ENCODE peak calls at places on chromosomes 3 and 15, in ten cellular contexts. F is heart right ventricle; K is CD4-positive, alpha-beta memory T cell; O is psoas muscle; R is CD8-positive, alpha-beta T cell; J is body of pancreas; G is transverse colon; Y is GM23338; C is neural progenitor cell; A is cardiac muscle cell. H is an unnamed sample.

GRCh38 chr15:69253156-69253555 is 45.6 kb upstream of the PAQR5 start:
- DNase-seq in F (peak; percentile 12), A (no peak), J (peak; percentile 8), G (no peak), C (peak; percentile 8), O (no peak), Y (no peak), K (no peak), R (no peak), H (peak; percentile 80)

GRCh38 chr3:152961323-152961722 is 126.4 kb downstream of the P2RY1 start:
- DNase-seq in K (no peak), Y (peak; percentile 57), O (no peak), A (peak; percentile 45), G (no peak), C (peak; percentile 40), R (no peak), J (peak; percentile 22), F (no peak), H (no peak)

GRCh38 chr3:33211444-33211843 is 7.2 kb downstream of the SUSD5 start:
- DNase-seq in O (no peak), R (no peak), Y (no peak), G (no peak), C (no peak), J (no peak), F (no peak), K (no peak), A (no peak), H (peak; percentile 96)

GRCh38 chr3:109647985-109648384 is 310.6 kb upstream of the DPPA4 start:
- DNase-seq in R (no peak), Y (no peak), K (no peak), J (no peak), C (no peak), O (no peak), F (no peak), G (no peak), A (no peak), H (no peak)

GRCh38 chr3:16538505-16538904 is 25.0 kb upstream of the RFTN1 start:
- DNase-seq in A (no peak), F (no peak), G (no peak), J (no peak), K (no peak), R (no peak), C (no peak), O (no peak), Y (no peak), H (no peak)

GRCh38 chr3:176906046-176906905 is 291.0 kb downstream of the TBL1XR1 start:
- DNase-seq in R (no peak), C (no peak), K (no peak), G (no peak), A (peak; percentile 37), Y (peak; percentile 24), F (no peak), J (peak; percentile 25), O (no peak), H (peak; percentile 52)

GRCh38 chr3:10088256-10088655 is 19.8 kb downstream of the FANCD2OS start:
- DNase-seq in O (no peak), F (no peak), G (no peak), Y (no peak), C (no peak), J (no peak), R (no peak), A (no peak), K (no peak), H (no peak)

GRCh38 chr15:68679961-68680371 is 101.2 kb downstream of the CORO2B start:
- DNase-seq in C (no peak), J (no peak), F (no peak), G (no peak), A (no peak), O (no peak), Y (no peak), K (no peak), R (no peak), H (no peak)

GRCh38 chr3:190094201-190094718 is 26.4 kb downstream of the P3H2 start:
- DNase-seq in G (no peak), K (no peak), O (no peak), C (no peak), R (no peak), Y (no peak), J (no peak), A (no peak), F (no peak), H (no peak)

GRCh38 chr3:29186982-29187718 is 93.7 kb upstream of the RBMS3 start:
- DNase-seq in R (no peak), K (no peak), O (no peak), A (no peak), F (no peak), C (no peak), G (no peak), Y (no peak), J (no peak), H (peak; percentile 40)

GRCh38 chr3:48301814-48302194 is 31.7 kb downstream of the SPINK8 start:
- DNase-seq in Y (peak; percentile 30), A (no peak), O (peak; percentile 58), R (no peak), C (no peak), J (peak; percentile 44), K (no peak), F (no peak), G (peak; percentile 64), H (peak; percentile 1)

GRCh38 chr3:127036209-127037020 is 53.5 kb downstream of the PLXNA1 start:
- DNase-seq in A (no peak), Y (no peak), F (peak; percentile 5), C (no peak), G (peak; percentile 64), J (peak; percentile 5), O (peak; percentile 50), R (no peak), K (no peak), H (no peak)

GRCh38 chr15:74642724-74643367 is 27.2 kb downstream of the CLK3 start:
- DNase-seq in Y (peak; percentile 62), K (no peak), C (no peak), F (no peak), G (peak; percentile 44), R (no peak), J (no peak), O (no peak), A (peak; percentile 70), H (peak; percentile 43)

GRCh38 chr3:37068031-37068430 is 74.7 kb downstream of the MLH1 start:
- DNase-seq in K (no peak), O (no peak), Y (no peak), G (no peak), J (no peak), A (no peak), C (no peak), F (no peak), R (no peak), H (no peak)

GRCh38 chr3:98977520-98977919 is 76.0 kb upstream of the DCBLD2 start:
- DNase-seq in C (no peak), R (no peak), Y (no peak), K (no peak), F (no peak), O (no peak), G (no peak), J (no peak), A (no peak), H (peak; percentile 82)

GRCh38 chr3:188788621-188789081 is 383.1 kb upstream of the TPRG1 start:
- DNase-seq in G (no peak), A (no peak), O (no peak), C (no peak), J (no peak), K (peak; percentile 31), R (peak; percentile 37), Y (no peak), F (no peak), H (peak; percentile 99)

GRCh38 chr3:117756580-117756979 is 1047.0 kb downstream of the TUSC7 start:
- DNase-seq in F (no peak), J (no peak), Y (peak; percentile 33), G (no peak), K (no peak), C (peak; percentile 29), A (no peak), O (no peak), R (no peak), H (no peak)

GRCh38 chr3:121566773-121567172 is 976 bp upstream of the ARGFX start:
- DNase-seq in A (no peak), R (no peak), G (no peak), O (no peak), J (no peak), F (no peak), K (no peak), C (no peak), Y (no peak), H (no peak)

DNA sequence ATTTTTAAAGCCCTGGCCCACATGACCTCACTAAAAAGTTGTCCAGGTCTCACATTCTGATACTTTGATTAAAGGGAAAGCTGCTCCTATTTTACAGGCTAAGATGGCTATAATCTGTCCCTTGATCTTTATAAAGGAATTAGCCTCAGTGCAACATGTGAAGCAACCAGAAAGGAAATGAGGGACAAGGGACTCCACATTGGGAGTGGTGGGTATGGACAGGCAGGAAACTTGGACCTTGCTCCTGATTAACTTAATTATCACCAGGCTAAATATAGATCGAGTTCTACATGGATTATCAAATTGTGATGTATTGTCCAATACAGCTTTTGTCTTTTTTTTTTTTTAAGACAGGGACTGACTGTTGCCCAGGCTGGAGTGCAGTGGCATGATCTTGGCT is 25.7 kb upstream of the MUC13 start:
- DNase-seq in K (no peak), A (no peak), F (no peak), G (no peak), J (no peak), C (no peak), R (no peak), Y (no peak), O (no peak), H (no peak)
- H3K27ac ChIP-seq in K (no peak overlapping the region), A (no peak overlapping the region), F (no peak overlapping the region), G (peak overlapping the region; percentile 49), J (no peak overlapping the region), C (no peak overlapping the region), R (no peak overlapping the region), Y (no peak overlapping the region), O (no peak overlapping the region), H (no peak overlapping the region)

GRCh38 chr3:72135636-72136035 is 350.7 kb upstream of the PROK2 start:
- DNase-seq in K (no peak), J (no peak), G (no peak), Y (no peak), O (no peak), A (no peak), F (no peak), C (no peak), R (no peak), H (no peak)
- H3K4me3 ChIP-seq in K (no peak overlapping the region), J (no peak overlapping the region), G (no peak overlapping the region), Y (no peak overlapping the region), O (no peak overlapping the region), A (no peak overlapping the region), F (no peak overlapping the region), C (no peak overlapping the region), R (no peak overlapping the region), H (no peak overlapping the region)

DNA sequence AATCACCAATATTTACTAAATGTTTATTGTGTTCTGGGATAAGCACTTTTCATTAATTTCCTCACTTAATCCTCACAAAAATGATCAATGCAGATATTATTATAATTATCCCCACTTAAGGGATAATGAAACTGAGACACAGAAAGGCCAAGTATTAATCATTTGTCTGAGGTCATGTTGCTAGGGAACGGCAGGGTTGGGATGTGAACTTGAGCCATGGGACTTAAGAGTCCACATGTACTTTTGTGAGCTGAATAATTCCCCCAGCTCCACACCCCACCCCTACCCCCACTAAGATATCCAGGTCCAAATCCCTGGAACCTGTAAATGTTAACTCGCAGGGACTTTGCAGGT is 290.5 kb upstream of the GADL1 start:
- DNase-seq in F (no peak), G (no peak), Y (no peak), O (no peak), R (no peak), A (no peak), J (no peak), K (no peak), C (no peak), H (peak; percentile 47)
- H3K27me3 ChIP-seq in F (no peaks in the 10 kb centered on the region), G (no peaks in the 10 kb centered on the region), Y (no peaks in the 10 kb centered on the region), O (no peaks in the 10 kb centered on the region), R (no peaks in the 10 kb centered on the region), A (no peaks in the 10 kb centered on the region), J (no peaks in the 10 kb centered on the region), K (no peaks in the 10 kb centered on the region), C (no peaks in the 10 kb centered on the region), H (no peaks in the 10 kb centered on the region)

GRCh38 chr3:59660376-59660775 is 610.6 kb upstream of the CFAP20DC start:
- DNase-seq in K (no peak), Y (no peak), R (no peak), C (no peak), F (no peak), A (no peak), G (no peak), O (no peak), J (no peak), H (no peak)
- H3K27ac ChIP-seq in K (no peak overlapping the region), Y (no peak overlapping the region), R (no peak overlapping the region), C (no peak overlapping the region), F (no peak overlapping the region), A (no peak overlapping the region), G (no peak overlapping the region), O (no peak overlapping the region), J (no peak overlapping the region), H (no peak overlapping the region)

H was measured in brain microvascular endothelial cell.